ENCODE peak calls at places on chromosome 17, in five cellular contexts. One of them, this sample, is unnamed.

GRCh38 chr17:42679001-42679491 is 2.3 kb upstream of the PLEKHH3 start:
- DNase-seq in Caki2: peak
- DNase-seq in stimulated activated CD8-positive, alpha-beta memory T cell treated with anti-CD3 and anti-CD28 coated beads, Interleukin-2, amount 100 ng/mL, for 48 hours: no peak
- DNase-seq in heart left ventricle: peak
- DNase-seq in NB4: peak
- DNase-seq in this sample: no peak

GRCh38 chr17:28760561-28760960 is 16.8 kb downstream of the TRAF4 start:
- DNase-seq in Caki2: no peak
- DNase-seq in stimulated activated CD8-positive, alpha-beta memory T cell treated with anti-CD3 and anti-CD28 coated beads, Interleukin-2, amount 100 ng/mL, for 48 hours: no peak
- DNase-seq in heart left ventricle: no peak
- DNase-seq in NB4: no peak
- DNase-seq in this sample: no peak

GRCh38 chr17:42276359-42276608 is at the start of gene STAT5B:
- DNase-seq in Caki2: peak
- DNase-seq in stimulated activated CD8-positive, alpha-beta memory T cell treated with anti-CD3 and anti-CD28 coated beads, Interleukin-2, amount 100 ng/mL, for 48 hours: peak
- DNase-seq in heart left ventricle: peak
- DNase-seq in NB4: peak
- DNase-seq in this sample: peak

GRCh38 chr17:81665205-81666091 is 957 bp downstream of the OXLD1 start:
- DNase-seq in Caki2: peak
- DNase-seq in stimulated activated CD8-positive, alpha-beta memory T cell treated with anti-CD3 and anti-CD28 coated beads, Interleukin-2, amount 100 ng/mL, for 48 hours: peak
- DNase-seq in heart left ventricle: no peak
- DNase-seq in NB4: peak
- DNase-seq in this sample: peak

GRCh38 chr17:50213026-50214015 is 11.9 kb upstream of the COL1A1 start:
- DNase-seq in Caki2: no peak
- DNase-seq in stimulated activated CD8-positive, alpha-beta memory T cell treated with anti-CD3 and anti-CD28 coated beads, Interleukin-2, amount 100 ng/mL, for 48 hours: peak
- DNase-seq in heart left ventricle: no peak
- DNase-seq in NB4: peak
- DNase-seq in this sample: peak

GRCh38 chr17:27466748-27467375 is 10.6 kb downstream of the KSR1 start:
- DNase-seq in Caki2: no peak
- DNase-seq in stimulated activated CD8-positive, alpha-beta memory T cell treated with anti-CD3 and anti-CD28 coated beads, Interleukin-2, amount 100 ng/mL, for 48 hours: peak
- DNase-seq in heart left ventricle: no peak
- DNase-seq in NB4: peak
- DNase-seq in this sample: peak

GRCh38 chr17:61878520-61878919 is 15.2 kb upstream of the BRIP1 start:
- DNase-seq in Caki2: no peak
- DNase-seq in stimulated activated CD8-positive, alpha-beta memory T cell treated with anti-CD3 and anti-CD28 coated beads, Interleukin-2, amount 100 ng/mL, for 48 hours: no peak
- DNase-seq in heart left ventricle: no peak
- DNase-seq in NB4: no peak
- DNase-seq in this sample: no peak

GRCh38 chr17:39223907-39224777 is 1.6 kb downstream of the STAC2 start:
- DNase-seq in Caki2: no peak
- DNase-seq in stimulated activated CD8-positive, alpha-beta memory T cell treated with anti-CD3 and anti-CD28 coated beads, Interleukin-2, amount 100 ng/mL, for 48 hours: no peak
- DNase-seq in heart left ventricle: no peak
- DNase-seq in NB4: no peak
- DNase-seq in this sample: no peak